ENCODE peak calls at places on chromosomes 16 and 17, in seven cellular contexts. One of them, this sample, is unnamed.

GRCh38 chr17:47604268-47604927 is 45.3 kb upstream of the KPNB1 start:
- DNase-seq in GM12891: no peak
- DNase-seq in sigmoid colon: no peak
- DNase-seq in stomach: no peak
- DNase-seq in endothelial cell of umbilical vein: peak; percentile 30
- DNase-seq in HepG2: no peak
- DNase-seq in vagina: no peak
- DNase-seq in this sample: no peak

GRCh38 chr16:88759245-88759975 is 25.6 kb downstream of the PIEZO1 start:
- DNase-seq in vagina: no peak
- DNase-seq in HepG2: peak; percentile 98
- DNase-seq in stomach: peak; percentile 55
- DNase-seq in GM12891: no peak
- DNase-seq in endothelial cell of umbilical vein: peak; percentile 26
- DNase-seq in sigmoid colon: peak; percentile 96
- DNase-seq in this sample: peak; percentile 88

GRCh38 chr16:65884018-65884417 is 482.5 kb upstream of the CDH5 start:
- DNase-seq in GM12891: no peak
- DNase-seq in sigmoid colon: no peak
- DNase-seq in stomach: no peak
- DNase-seq in endothelial cell of umbilical vein: no peak
- DNase-seq in HepG2: no peak
- DNase-seq in vagina: no peak
- DNase-seq in this sample: no peak

GRCh38 chr16:81277681-81278080 is 37.1 kb upstream of the GAN start:
- DNase-seq in stomach: peak; percentile 82
- DNase-seq in endothelial cell of umbilical vein: no peak
- DNase-seq in HepG2: no peak
- DNase-seq in vagina: no peak
- DNase-seq in GM12891: no peak
- DNase-seq in sigmoid colon: no peak
- DNase-seq in this sample: no peak

GRCh38 chr16:81279375-81279774 is 35.4 kb upstream of the GAN start:
- DNase-seq in endothelial cell of umbilical vein: peak; percentile 76
- DNase-seq in vagina: no peak
- DNase-seq in stomach: no peak
- DNase-seq in GM12891: no peak
- DNase-seq in HepG2: no peak
- DNase-seq in sigmoid colon: no peak
- DNase-seq in this sample: no peak

GRCh38 chr17:31392856-31393748 is 1.6 kb downstream of the RAB11FIP4 start:
- DNase-seq in stomach: peak; percentile 10
- DNase-seq in endothelial cell of umbilical vein: no peak
- DNase-seq in GM12891: no peak
- DNase-seq in HepG2: no peak
- DNase-seq in vagina: peak; percentile 87
- DNase-seq in sigmoid colon: no peak
- DNase-seq in this sample: peak; percentile 45

GRCh38 chr17:6577686-6578263 is 21.4 kb upstream of the PITPNM3 start:
- DNase-seq in stomach: no peak
- DNase-seq in GM12891: no peak
- DNase-seq in vagina: no peak
- DNase-seq in endothelial cell of umbilical vein: no peak
- DNase-seq in HepG2: no peak
- DNase-seq in sigmoid colon: no peak
- DNase-seq in this sample: no peak

GRCh38 chr17:28842282-28843012 is at the start of gene FAM222B:
- DNase-seq in stomach: peak; percentile 84
- DNase-seq in sigmoid colon: peak; percentile 88
- DNase-seq in GM12891: peak; percentile 99
- DNase-seq in HepG2: peak; percentile 79
- DNase-seq in endothelial cell of umbilical vein: peak; percentile 87
- DNase-seq in vagina: no peak
- DNase-seq in this sample: peak; percentile 96

GRCh38 chr17:36742267-36743000 is 141.1 kb downstream of the MRM1 start:
- DNase-seq in GM12891: no peak
- DNase-seq in endothelial cell of umbilical vein: no peak
- DNase-seq in HepG2: no peak
- DNase-seq in vagina: no peak
- DNase-seq in stomach: no peak
- DNase-seq in sigmoid colon: no peak
- DNase-seq in this sample: peak; percentile 23

GRCh38 chr17:36812762-36813161 is 124.5 kb upstream of the LHX1 start:
- DNase-seq in GM12891: no peak
- DNase-seq in vagina: no peak
- DNase-seq in stomach: no peak
- DNase-seq in sigmoid colon: no peak
- DNase-seq in HepG2: no peak
- DNase-seq in endothelial cell of umbilical vein: peak; percentile 10
- DNase-seq in this sample: no peak

GRCh38 chr16:31038993-31039392 is 5.6 kb downstream of the STX4 start:
- DNase-seq in vagina: no peak
- DNase-seq in endothelial cell of umbilical vein: no peak
- DNase-seq in stomach: no peak
- DNase-seq in GM12891: no peak
- DNase-seq in sigmoid colon: no peak
- DNase-seq in HepG2: no peak
- DNase-seq in this sample: no peak

GRCh38 chr16:49036126-49036525 is 245.5 kb downstream of the CBLN1 start:
- DNase-seq in HepG2: no peak
- DNase-seq in GM12891: no peak
- DNase-seq in stomach: no peak
- DNase-seq in vagina: peak; percentile 54
- DNase-seq in endothelial cell of umbilical vein: no peak
- DNase-seq in sigmoid colon: no peak
- DNase-seq in this sample: no peak

GRCh38 chr17:78364436-78365281 is 4.8 kb upstream of the SOCS3 start:
- DNase-seq in stomach: no peak
- DNase-seq in vagina: no peak
- DNase-seq in endothelial cell of umbilical vein: no peak
- DNase-seq in HepG2: no peak
- DNase-seq in GM12891: no peak
- DNase-seq in sigmoid colon: no peak
- DNase-seq in this sample: no peak

GRCh38 chr17:9905902-9906301 is 831 bp upstream of the RCVRN start:
- DNase-seq in stomach: no peak
- DNase-seq in endothelial cell of umbilical vein: no peak
- DNase-seq in HepG2: peak; percentile 3
- DNase-seq in sigmoid colon: no peak
- DNase-seq in vagina: no peak
- DNase-seq in GM12891: peak; percentile 77
- DNase-seq in this sample: peak; percentile 74

GRCh38 chr16:86827521-86827920 is 249.2 kb downstream of the FOXL1 start:
- DNase-seq in endothelial cell of umbilical vein: peak; percentile 67
- DNase-seq in stomach: no peak
- DNase-seq in vagina: no peak
- DNase-seq in sigmoid colon: peak; percentile 35
- DNase-seq in HepG2: no peak
- DNase-seq in GM12891: no peak
- DNase-seq in this sample: no peak

DNA sequence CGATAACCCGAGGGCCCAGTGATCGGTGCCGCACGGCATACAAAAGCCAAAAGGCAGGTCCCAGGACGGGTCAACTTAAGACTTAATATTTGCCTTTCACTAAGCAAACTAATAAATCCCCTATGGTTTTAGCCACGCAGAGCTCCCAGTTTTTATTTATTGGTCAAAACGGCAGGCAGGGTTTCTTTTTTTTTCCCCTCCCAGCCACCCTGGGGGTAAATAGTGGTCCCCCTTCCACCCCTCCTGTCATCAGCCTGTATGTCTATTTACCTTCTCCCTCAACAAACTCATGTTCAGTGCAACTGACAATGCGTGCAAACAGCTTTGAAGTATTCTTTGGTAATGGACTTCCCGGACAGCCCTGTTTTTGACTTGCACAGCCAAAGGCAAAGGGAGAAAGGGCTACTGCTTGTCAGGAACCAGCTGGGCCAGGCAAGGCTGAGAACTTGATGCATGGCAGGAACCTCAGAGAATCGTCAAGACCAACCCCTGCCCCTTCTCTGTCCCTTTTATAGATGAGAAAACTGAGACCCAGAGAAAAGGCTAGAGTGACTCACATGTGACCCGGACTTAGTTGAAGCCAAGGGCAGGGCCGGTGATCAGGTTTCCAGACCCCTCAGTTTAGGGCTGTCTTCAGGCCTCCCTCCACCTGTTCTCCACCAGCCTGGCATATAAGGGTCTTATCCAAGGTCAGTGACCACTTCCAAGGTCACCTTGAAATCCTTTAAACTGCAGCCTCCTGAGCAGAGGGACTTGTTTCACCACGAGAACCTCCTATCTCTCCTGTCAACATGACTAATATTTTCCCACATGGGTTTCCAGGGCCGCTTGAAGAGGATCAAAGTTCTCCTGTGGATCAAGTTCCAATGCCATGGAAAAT is 279.0 kb downstream of the SOX9 start:
- DNase-seq in endothelial cell of umbilical vein: no peak
- DNase-seq in stomach: peak; percentile 72
- DNase-seq in sigmoid colon: no peak
- DNase-seq in vagina: no peak
- DNase-seq in GM12891: no peak
- DNase-seq in HepG2: peak; percentile 100
- DNase-seq in this sample: no peak
- TF ChIP-seq POLR2AphosphoS5 in endothelial cell of umbilical vein: no peak
- TF ChIP-seq POLR2AphosphoS5 in stomach: no peak
- TF ChIP-seq POLR2AphosphoS5 in sigmoid colon: no peak
- TF ChIP-seq POLR2AphosphoS5 in vagina: no peak
- TF ChIP-seq POLR2AphosphoS5 in GM12891: no peak
- TF ChIP-seq POLR2AphosphoS5 in HepG2: peak; percentile 38
- TF ChIP-seq POLR2AphosphoS5 in this sample: no peak

GRCh38 chr16:67441289-67441753 is 10.4 kb downstream of the HSD11B2 start:
- DNase-seq in HepG2: no peak
- DNase-seq in endothelial cell of umbilical vein: no peak
- DNase-seq in stomach: peak; percentile 98
- DNase-seq in sigmoid colon: no peak
- DNase-seq in vagina: no peak
- DNase-seq in GM12891: no peak
- DNase-seq in this sample: no peak
- TF ChIP-seq POLR2A in HepG2: no peak
- TF ChIP-seq POLR2A in endothelial cell of umbilical vein: no peak
- TF ChIP-seq POLR2A in stomach: no peak
- TF ChIP-seq POLR2A in sigmoid colon: no peak
- TF ChIP-seq POLR2A in vagina: no peak
- TF ChIP-seq POLR2A in GM12891: no peak
- TF ChIP-seq POLR2A in this sample: no peak

GRCh38 chr17:1650731-1651558 is 1.3 kb upstream of the RILP start:
- DNase-seq in stomach: no peak
- DNase-seq in sigmoid colon: no peak
- DNase-seq in GM12891: no peak
- DNase-seq in HepG2: no peak
- DNase-seq in vagina: no peak
- DNase-seq in endothelial cell of umbilical vein: no peak
- DNase-seq in this sample: peak; percentile 73

GRCh38 chr17:1649116-1649843 is 386 bp downstream of the RILP start:
- DNase-seq in endothelial cell of umbilical vein: peak; percentile 87
- DNase-seq in stomach: peak; percentile 83
- DNase-seq in vagina: no peak
- DNase-seq in GM12891: peak; percentile 82
- DNase-seq in sigmoid colon: peak; percentile 96
- DNase-seq in HepG2: peak; percentile 64
- DNase-seq in this sample: peak; percentile 97

GRCh38 chr17:1649844-1650409 is at the start of gene RILP:
- DNase-seq in vagina: peak; percentile 95
- DNase-seq in endothelial cell of umbilical vein: peak; percentile 61
- DNase-seq in stomach: peak; percentile 95
- DNase-seq in GM12891: no peak
- DNase-seq in HepG2: peak; percentile 89
- DNase-seq in sigmoid colon: peak; percentile 91
- DNase-seq in this sample: peak; percentile 93

GRCh38 chr17:1647802-1648581 is 1.7 kb downstream of the RILP start:
- DNase-seq in GM12891: no peak
- DNase-seq in HepG2: no peak
- DNase-seq in vagina: no peak
- DNase-seq in sigmoid colon: peak; percentile 85
- DNase-seq in endothelial cell of umbilical vein: peak; percentile 40
- DNase-seq in stomach: peak; percentile 44
- DNase-seq in this sample: no peak

DNA sequence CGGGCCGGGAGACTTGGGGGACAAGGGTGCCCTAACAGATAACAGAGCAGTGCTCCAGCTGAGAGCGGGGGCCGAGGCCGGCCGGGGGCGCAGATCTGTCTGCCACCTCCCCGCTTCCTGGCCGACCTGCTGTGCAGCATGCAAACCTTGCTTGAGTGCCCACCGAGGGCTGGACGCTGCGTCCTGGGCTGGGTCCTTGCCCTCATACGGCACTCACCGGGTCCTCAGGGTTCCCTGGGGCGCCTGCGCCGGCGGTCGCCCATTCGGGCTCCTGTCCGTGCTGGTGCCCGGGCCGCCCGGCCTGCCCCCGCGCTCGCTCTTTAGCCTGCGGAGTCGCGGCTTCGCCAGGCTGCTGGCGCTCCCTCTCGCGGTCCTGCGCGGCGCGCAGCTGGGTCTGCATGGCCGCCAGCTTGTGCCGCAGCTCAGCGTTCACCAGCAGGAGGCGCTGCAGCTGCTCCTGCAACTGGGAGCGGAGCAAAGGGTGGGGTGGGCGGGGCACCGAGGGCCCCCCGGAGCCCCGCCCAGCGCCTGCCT is 1.0 kb downstream of the RILP start:
- DNase-seq in sigmoid colon: peak; percentile 97
- DNase-seq in vagina: no peak
- DNase-seq in endothelial cell of umbilical vein: peak; percentile 94
- DNase-seq in stomach: peak; percentile 97
- DNase-seq in GM12891: peak; percentile 95
- DNase-seq in HepG2: peak; percentile 83
- DNase-seq in this sample: peak; percentile 100
- TF ChIP-seq POLR2AphosphoS5 in sigmoid colon: no peak
- TF ChIP-seq POLR2AphosphoS5 in vagina: peak; percentile 20
- TF ChIP-seq POLR2AphosphoS5 in endothelial cell of umbilical vein: peak; percentile 57
- TF ChIP-seq POLR2AphosphoS5 in stomach: peak; percentile 77
- TF ChIP-seq POLR2AphosphoS5 in GM12891: no peak
- TF ChIP-seq POLR2AphosphoS5 in HepG2: no peak
- TF ChIP-seq POLR2AphosphoS5 in this sample: peak; percentile 59

GRCh38 chr17:75087182-75087557 is 584 bp upstream of the SLC16A5 start:
- DNase-seq in endothelial cell of umbilical vein: no peak
- DNase-seq in vagina: no peak
- DNase-seq in sigmoid colon: no peak
- DNase-seq in HepG2: no peak
- DNase-seq in stomach: no peak
- DNase-seq in GM12891: no peak
- DNase-seq in this sample: no peak

GRCh38 chr17:75088465-75088895 is 726 bp downstream of the SLC16A5 start:
- DNase-seq in GM12891: no peak
- DNase-seq in sigmoid colon: no peak
- DNase-seq in HepG2: no peak
- DNase-seq in vagina: no peak
- DNase-seq in endothelial cell of umbilical vein: no peak
- DNase-seq in stomach: no peak
- DNase-seq in this sample: no peak

GRCh38 chr17:75086496-75087181 is 1.1 kb upstream of the SLC16A5 start:
- DNase-seq in GM12891: no peak
- DNase-seq in endothelial cell of umbilical vein: no peak
- DNase-seq in vagina: no peak
- DNase-seq in sigmoid colon: no peak
- DNase-seq in stomach: peak; percentile 50
- DNase-seq in HepG2: peak; percentile 87
- DNase-seq in this sample: no peak

GRCh38 chr17:75088902-75089417 is 1.2 kb downstream of the SLC16A5 start:
- DNase-seq in GM12891: no peak
- DNase-seq in vagina: no peak
- DNase-seq in sigmoid colon: no peak
- DNase-seq in endothelial cell of umbilical vein: peak; percentile 69
- DNase-seq in stomach: peak; percentile 60
- DNase-seq in HepG2: peak; percentile 57
- DNase-seq in this sample: no peak

GRCh38 chr17:75087558-75088453 is at the start of gene SLC16A5:
- DNase-seq in endothelial cell of umbilical vein: peak; percentile 81
- DNase-seq in stomach: peak; percentile 85
- DNase-seq in GM12891: peak; percentile 65
- DNase-seq in sigmoid colon: peak; percentile 92
- DNase-seq in vagina: no peak
- DNase-seq in HepG2: peak; percentile 91
- DNase-seq in this sample: peak; percentile 95
- TF ChIP-seq POLR2A in endothelial cell of umbilical vein: peak; percentile 74
- TF ChIP-seq POLR2A in stomach: no peak
- TF ChIP-seq POLR2A in GM12891: peak; percentile 24
- TF ChIP-seq POLR2A in sigmoid colon: peak; percentile 13
- TF ChIP-seq POLR2A in vagina: no peak
- TF ChIP-seq POLR2A in HepG2: no peak
- TF ChIP-seq POLR2A in this sample: no peak

This sample was measured in spleen.